ENCODE peak calls at places on chromosomes 1 and 21, in ten cellular contexts. Q is EH; X is lung; K is omental fat pad; I is GM20000; Y is RWPE1; H is CD4-positive, alpha-beta T cell; S is NCI-H1092; O is neural progenitor cell; J is cardiac fibroblast. A is an unnamed sample.

GRCh38 chr1:56469640-56470371 is 109.6 kb downstream of the PLPP3 start:
- DNase-seq in X (no peak), H (no peak), K (no peak), O (no peak), I (no peak), S (no peak), J (peak), Y (no peak), Q (peak), A (no peak)

GRCh38 chr1:211610779-211611556 is 32.0 kb upstream of the SLC30A1 start:
- DNase-seq in J (no peak), X (no peak), Q (peak), O (no peak), Y (no peak), I (no peak), S (no peak), K (no peak), H (no peak), A (no peak)

GRCh38 chr1:111878649-111879048 is 110.8 kb downstream of the KCND3 start:
- DNase-seq in H (no peak), I (no peak), Y (no peak), Q (no peak), J (no peak), O (no peak), X (no peak), S (no peak), K (no peak), A (no peak)

GRCh38 chr1:234871710-234872262 is 256.9 kb downstream of the TOMM20 start:
- DNase-seq in Y (no peak), O (peak), X (no peak), J (no peak), Q (peak), I (no peak), H (no peak), K (no peak), S (no peak), A (peak)

GRCh38 chr1:41792485-41792770 is 126.3 kb downstream of the HIVEP3 start:
- DNase-seq in Q (no peak), I (no peak), X (no peak), S (no peak), K (no peak), Y (no peak), O (no peak), H (no peak), J (no peak), A (no peak)

GRCh38 chr1:53376041-53376461 is 48.2 kb upstream of the LRP8 start:
- DNase-seq in X (no peak), I (no peak), Q (no peak), K (no peak), S (no peak), J (no peak), Y (no peak), O (no peak), H (no peak), A (no peak)

GRCh38 chr1:13976485-13976884 is 276.5 kb downstream of the PRDM2 start:
- DNase-seq in S (no peak), H (no peak), K (no peak), I (no peak), J (no peak), Q (no peak), Y (no peak), X (no peak), O (no peak), A (no peak)

GRCh38 chr1:226797151-226797550 is 58.1 kb upstream of the ITPKB start:
- DNase-seq in Q (no peak), K (no peak), O (no peak), J (no peak), S (no peak), I (no peak), X (no peak), H (no peak), Y (no peak), A (no peak)

GRCh38 chr1:117092594-117092993 is 29.0 kb downstream of the TRIM45 start:
- DNase-seq in J (no peak), Y (no peak), O (no peak), S (no peak), X (no peak), H (no peak), I (no peak), K (no peak), Q (no peak), A (no peak)

GRCh38 chr21:46189213-46189958 is 5.1 kb upstream of the SPATC1L start:
- DNase-seq in J (peak), Y (no peak), I (no peak), X (no peak), O (no peak), K (peak), H (no peak), S (no peak), Q (peak), A (peak)

GRCh38 chr1:10075732-10076131 is 43.0 kb downstream of the UBE4B start:
- DNase-seq in Y (no peak), Q (no peak), K (no peak), I (no peak), O (no peak), J (no peak), H (no peak), X (no peak), S (no peak), A (no peak)

GRCh38 chr1:116066868-116067563 is 44.2 kb upstream of the MAB21L3 start:
- DNase-seq in H (no peak), Y (no peak), J (peak), X (no peak), Q (peak), S (no peak), O (no peak), K (no peak), I (no peak), A (peak)

GRCh38 chr1:64263856-64264255 is 60.4 kb downstream of the UBE2U start:
- DNase-seq in Y (no peak), I (no peak), X (no peak), O (no peak), K (no peak), H (no peak), S (no peak), Q (no peak), J (no peak), A (no peak)

GRCh38 chr1:232249834-232250233 is 380.1 kb downstream of the SIPA1L2 start:
- DNase-seq in I (no peak), K (no peak), J (no peak), O (no peak), S (no peak), X (no peak), Y (no peak), H (no peak), Q (no peak), A (no peak)

GRCh38 chr1:167911413-167911812 is 2.5 kb downstream of the ADCY10 start:
- DNase-seq in I (no peak), J (no peak), S (no peak), O (no peak), K (no peak), Y (no peak), H (no peak), Q (no peak), X (no peak), A (no peak)

GRCh38 chr1:172638249-172638648 is 20.7 kb upstream of the FASLG start:
- DNase-seq in Y (no peak), Q (no peak), I (no peak), H (no peak), X (no peak), S (no peak), O (no peak), J (no peak), K (no peak), A (no peak)

A was measured in fibroblast of villous mesenchyme.